ENCODE peak calls at places on chromosomes 4 and X, in six cellular contexts. G, T, B, N, O and Q are unnamed samples.

GRCh38 chr4:26032572-26033320 is 118.7 kb downstream of the SMIM20 start:
- DNase-seq in G (peak; percentile 97), T (no peak), B (no peak), N (no peak), O (no peak), Q (peak; percentile 86)

GRCh38 chrX:51608071-51608470 is 10.6 kb downstream of the CENPVL3 start:
- DNase-seq in G (peak; percentile 45), T (no peak), B (no peak), N (no peak), O (peak; percentile 28), Q (peak; percentile 59)

GRCh38 chrX:13520441-13520840 is 49.0 kb upstream of the EGFL6 start:
- DNase-seq in G (no peak), T (no peak), B (no peak), N (no peak), O (no peak), Q (no peak)

GRCh38 chr4:5463361-5463760 is 245.0 kb downstream of the EVC2 start:
- DNase-seq in G (no peak), T (no peak), B (no peak), N (no peak), O (no peak), Q (no peak)

GRCh38 chr4:15882675-15883086 is 55.9 kb downstream of the FGFBP1 start:
- DNase-seq in G (peak; percentile 58), T (peak; percentile 82), B (peak; percentile 53), N (peak; percentile 61), O (peak; percentile 73), Q (peak; percentile 85)

GRCh38 chrX:11724122-11725017 is 33.7 kb upstream of the MSL3 start:
- DNase-seq in G (peak; percentile 9), T (peak; percentile 12), B (peak; percentile 25), N (peak; percentile 4), O (peak; percentile 14), Q (peak; percentile 61)

GRCh38 chr4:113548303-113548702 is 213.2 kb downstream of the CAMK2D start:
- DNase-seq in G (no peak), T (no peak), B (no peak), N (no peak), O (no peak), Q (no peak)

GRCh38 chrX:151984328-151984727 is 9.9 kb upstream of the GABRE start:
- DNase-seq in G (peak; percentile 92), T (no peak), B (no peak), N (no peak), O (peak; percentile 84), Q (peak; percentile 33)

GRCh38 chr4:52249583-52249982 is 198.5 kb downstream of the SPATA18 start:
- DNase-seq in G (no peak), T (no peak), B (no peak), N (no peak), O (no peak), Q (no peak)

GRCh38 chr4:35934370-35934981 is 309.8 kb downstream of the ARAP2 start:
- DNase-seq in G (peak; percentile 3), T (peak; percentile 21), B (no peak), N (no peak), O (peak; percentile 4), Q (peak; percentile 33)

GRCh38 chr4:107131295-107131694 is 95.2 kb upstream of the DKK2 start:
- DNase-seq in G (peak; percentile 50), T (no peak), B (no peak), N (no peak), O (no peak), Q (peak; percentile 25)

GRCh38 chr4:88965053-88965452 is 91.9 kb downstream of the FAM13A start:
- DNase-seq in G (peak; percentile 8), T (no peak), B (no peak), N (no peak), O (no peak), Q (peak; percentile 28)

GRCh38 chr4:75916091-75916661 is 13.9 kb upstream of the PPEF2 start:
- DNase-seq in G (peak; percentile 37), T (peak; percentile 49), B (peak; percentile 43), N (peak; percentile 41), O (peak; percentile 16), Q (peak; percentile 89)

GRCh38 chrX:312621-313331 is 5.8 kb downstream of the GTPBP6 start:
- DNase-seq in G (no peak), T (no peak), B (no peak), N (no peak), O (no peak), Q (no peak)

GRCh38 chrX:42807393-42807792 is 29.4 kb upstream of the PPP1R2C start:
- DNase-seq in G (no peak), T (no peak), B (no peak), N (no peak), O (no peak), Q (no peak)

GRCh38 chrX:49273181-49273727 is 3.7 kb downstream of the PPP1R3F start:
- DNase-seq in G (no peak), T (no peak), B (no peak), N (peak; percentile 22), O (no peak), Q (no peak)

GRCh38 chr4:3408793-3409330 is 32.9 kb upstream of the HGFAC start:
- DNase-seq in G (no peak), T (no peak), B (no peak), N (no peak), O (no peak), Q (no peak)

GRCh38 chr4:122921971-122922876 is at the start of gene NUDT6:
- DNase-seq in G (peak; percentile 50), T (peak; percentile 88), B (peak; percentile 68), N (peak; percentile 56), O (peak; percentile 66), Q (peak; percentile 66)

GRCh38 chr4:4254666-4255065 is 6.6 kb upstream of the TMEM128 start:
- DNase-seq in G (no peak), T (no peak), B (no peak), N (no peak), O (no peak), Q (no peak)

GRCh38 chr4:54229631-54230478 is 762 bp downstream of the PDGFRA start:
- DNase-seq in G (peak; percentile 69), T (peak; percentile 61), B (no peak), N (no peak), O (no peak), Q (peak; percentile 80)

GRCh38 chrX:115958687-115959359 is 211.7 kb upstream of the AGTR2 start:
- DNase-seq in G (no peak), T (peak; percentile 24), B (no peak), N (no peak), O (peak; percentile 27), Q (no peak)

GRCh38 chrX:145773006-145773405 is 44.6 kb upstream of the SLITRK2 start:
- DNase-seq in G (no peak), T (no peak), B (no peak), N (no peak), O (no peak), Q (no peak)

GRCh38 chr4:170990989-170991589 is 822.1 kb upstream of the GALNTL6 start:
- DNase-seq in G (no peak), T (peak; percentile 78), B (no peak), N (no peak), O (peak; percentile 16), Q (no peak)

GRCh38 chr4:165175879-165176278 is 31.5 kb upstream of the KLHL2 start:
- DNase-seq in G (peak; percentile 42), T (no peak), B (no peak), N (no peak), O (no peak), Q (peak; percentile 55)

GRCh38 chr4:6342530-6343293 is 73.1 kb downstream of the WFS1 start:
- DNase-seq in G (peak; percentile 13), T (peak; percentile 59), B (no peak), N (no peak), O (no peak), Q (peak; percentile 29)

GRCh38 chrX:97252111-97252510 is 368.4 kb downstream of the RPA4 start:
- DNase-seq in G (no peak), T (peak; percentile 47), B (no peak), N (no peak), O (no peak), Q (no peak)

GRCh38 chr4:144778364-144778763 is 132.4 kb downstream of the HHIP start:
- DNase-seq in G (no peak), T (no peak), B (no peak), N (no peak), O (no peak), Q (no peak)

GRCh38 chr4:41814565-41814964 is 66.0 kb upstream of the PHOX2B start:
- DNase-seq in G (peak; percentile 0), T (peak; percentile 68), B (no peak), N (no peak), O (peak; percentile 1), Q (peak; percentile 3)

GRCh38 chr4:152614337-152614736 is 65.5 kb downstream of the TMEM154 start:
- DNase-seq in G (no peak), T (no peak), B (no peak), N (no peak), O (no peak), Q (no peak)

GRCh38 chr4:7929530-7929951 is 10.1 kb downstream of the AFAP1 start:
- DNase-seq in G (no peak), T (peak; percentile 42), B (no peak), N (no peak), O (peak; percentile 90), Q (no peak)

GRCh38 chr4:7924570-7924969 is 15.1 kb downstream of the AFAP1 start:
- DNase-seq in G (no peak), T (no peak), B (no peak), N (no peak), O (no peak), Q (no peak)

GRCh38 chr4:7924163-7924562 is 15.5 kb downstream of the AFAP1 start:
- DNase-seq in G (no peak), T (no peak), B (no peak), N (no peak), O (no peak), Q (no peak)

GRCh38 chr4:7928711-7929505 is 10.8 kb downstream of the AFAP1 start:
- DNase-seq in G (no peak), T (peak; percentile 46), B (no peak), N (no peak), O (no peak), Q (no peak)

GRCh38 chr4:7926822-7927221 is 12.8 kb downstream of the AFAP1 start:
- DNase-seq in G (no peak), T (no peak), B (no peak), N (no peak), O (no peak), Q (no peak)
- H4K20me1 ChIP-seq in G (peaks cover 100% of the 10 kb centered on the region), T (peaks cover 15% of the 10 kb centered on the region), B (no peaks in the 10 kb centered on the region), N (no peaks in the 10 kb centered on the region), O (no peaks in the 10 kb centered on the region), Q (no peaks in the 10 kb centered on the region)

GRCh38 chr4:14196141-14196540 is 568.6 kb upstream of the BOD1L1 start:
- DNase-seq in G (peak; percentile 55), T (peak; percentile 74), B (peak; percentile 8), N (peak; percentile 21), O (peak; percentile 58), Q (peak; percentile 65)
- H3K9me3 ChIP-seq in G (no peaks in the 10 kb centered on the region), T (no peaks in the 10 kb centered on the region), B (no peaks in the 10 kb centered on the region), N (no peaks in the 10 kb centered on the region), O (no peaks in the 10 kb centered on the region), Q (no peaks in the 10 kb centered on the region)

DNA sequence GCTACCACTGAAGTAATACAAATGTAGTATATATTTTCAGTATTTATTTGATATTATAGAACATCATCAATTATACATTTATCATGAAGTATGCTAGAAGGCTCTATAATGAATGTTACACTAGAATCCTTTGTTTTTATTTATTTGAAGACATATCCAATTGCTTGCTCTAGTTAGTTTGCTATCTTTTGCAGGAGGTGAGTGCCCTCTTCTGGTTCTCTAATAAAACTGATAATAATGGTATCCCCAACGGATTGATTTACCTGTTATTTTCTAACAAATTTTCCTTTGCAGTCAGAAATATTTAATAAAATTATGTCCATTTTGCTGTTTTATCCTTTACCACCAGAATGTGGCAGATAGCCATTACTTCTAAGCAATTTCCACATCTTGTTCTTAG is 274.3 kb upstream of the TACR3 start:
- DNase-seq in G (no peak), T (peak; percentile 22), B (no peak), N (no peak), O (peak; percentile 18), Q (peak; percentile 1)
- H3K4me3 ChIP-seq in G (no peak overlapping the region), T (no peak overlapping the region), B (no peak overlapping the region), N (no peak overlapping the region), O (no peak overlapping the region), Q (no peak overlapping the region)

GRCh38 chrX:15797707-15798106 is 7.4 kb downstream of the ZRSR2 start:
- DNase-seq in G (no peak), T (no peak), B (no peak), N (no peak), O (peak; percentile 50), Q (no peak)
- H4K20me1 ChIP-seq in G (peaks cover 3% of the 10 kb centered on the region), T (no peaks in the 10 kb centered on the region), B (no peaks in the 10 kb centered on the region), N (no peaks in the 10 kb centered on the region), O (no peaks in the 10 kb centered on the region), Q (no peaks in the 10 kb centered on the region)